ENCODE peak calls at places on chromosome 1, in five cellular contexts. S, W, B, G and Z are unnamed samples.

GRCh38 chr1:76425843-76426145 is 351.2 kb downstream of the ST6GALNAC3 start:
- DNase-seq in B (peak; percentile 0), W (no peak), G (no peak), S (no peak), Z (no peak)

GRCh38 chr1:40766560-40766959 is 17.0 kb upstream of the KCNQ4 start:
- DNase-seq in B (no peak), W (no peak), G (no peak), S (no peak), Z (no peak)

GRCh38 chr1:234675561-234675960 is 65.6 kb upstream of the IRF2BP2 start:
- DNase-seq in W (no peak), S (no peak), G (no peak), B (no peak), Z (no peak)

GRCh38 chr1:216464489-216464888 is 41.2 kb upstream of the USH2A start:
- DNase-seq in B (peak; percentile 83), W (no peak), S (no peak), G (no peak), Z (no peak)

GRCh38 chr1:35443768-35444518 is 113.3 kb downstream of the KIAA0319L start:
- DNase-seq in S (no peak), B (no peak), W (no peak), G (no peak), Z (no peak)

GRCh38 chr1:106517218-106517617 is 539.3 kb upstream of the PRMT6 start:
- DNase-seq in W (no peak), S (no peak), G (no peak), B (no peak), Z (no peak)

GRCh38 chr1:23625929-23626535 is 65.6 kb upstream of the RPL11 start:
- DNase-seq in B (no peak), S (no peak), G (no peak), W (no peak), Z (no peak)

GRCh38 chr1:3082571-3083516 is 13.8 kb downstream of the PRDM16 start:
- DNase-seq in S (no peak), G (no peak), B (no peak), W (no peak), Z (no peak)

GRCh38 chr1:210394281-210394798 is 65.6 kb downstream of the HHAT start:
- DNase-seq in G (no peak), B (peak; percentile 95), S (no peak), W (peak; percentile 55), Z (no peak)

GRCh38 chr1:87329756-87330200 is 1.1 kb downstream of the LMO4 start:
- DNase-seq in S (no peak), B (no peak), W (no peak), G (no peak), Z (no peak)

GRCh38 chr1:3015744-3016143 is 5.5 kb upstream of the ACTRT2 start:
- DNase-seq in S (no peak), G (no peak), W (peak; percentile 32), B (no peak), Z (no peak)

GRCh38 chr1:8962812-8963669 is 17.4 kb downstream of the CA6 start:
- DNase-seq in S (peak; percentile 76), B (no peak), W (no peak), G (no peak), Z (no peak)

GRCh38 chr1:155272466-155273133 is 704 bp downstream of the CLK2 start:
- DNase-seq in W (no peak), B (peak; percentile 66), S (no peak), G (no peak), Z (no peak)

GRCh38 chr1:5567839-5568238 is 424.4 kb downstream of the NPHP4 start:
- DNase-seq in S (no peak), W (no peak), B (no peak), G (no peak), Z (no peak)

GRCh38 chr1:58741689-58742553 is 41.9 kb downstream of the JUN start:
- DNase-seq in G (no peak), S (no peak), B (no peak), W (no peak), Z (no peak)

GRCh38 chr1:93708734-93709481 is 27.3 kb upstream of the BCAR3 start:
- DNase-seq in G (no peak), S (no peak), W (no peak), B (no peak), Z (no peak)

GRCh38 chr1:213135572-213135971 is 84.5 kb downstream of the RPS6KC1 start:
- DNase-seq in W (no peak), B (no peak), G (no peak), S (no peak), Z (no peak)

GRCh38 chr1:149849947-149850360 is 49.4 kb upstream of the BOLA1 start:
- DNase-seq in B (no peak), W (no peak), G (peak; percentile 3), S (no peak), Z (no peak)

GRCh38 chr1:180633092-180634045 is 1.5 kb downstream of the XPR1 start:
- DNase-seq in S (no peak), B (peak; percentile 67), G (no peak), W (no peak), Z (no peak)

GRCh38 chr1:202656057-202656456 is 54.2 kb downstream of the SYT2 start:
- DNase-seq in W (no peak), G (no peak), B (no peak), S (no peak), Z (no peak)

GRCh38 chr1:184223216-184223615 is 163.6 kb upstream of the C1orf21 start:
- DNase-seq in S (no peak), G (no peak), B (no peak), W (no peak), Z (no peak)

GRCh38 chr1:225987491-225988316 is 11.4 kb downstream of the SDE2 start:
- DNase-seq in B (peak; percentile 30), W (no peak), G (no peak), S (no peak), Z (no peak)

GRCh38 chr1:185570962-185571361 is 163.2 kb upstream of the HMCN1 start:
- DNase-seq in S (no peak), G (no peak), B (peak; percentile 48), W (no peak), Z (no peak)

DNA sequence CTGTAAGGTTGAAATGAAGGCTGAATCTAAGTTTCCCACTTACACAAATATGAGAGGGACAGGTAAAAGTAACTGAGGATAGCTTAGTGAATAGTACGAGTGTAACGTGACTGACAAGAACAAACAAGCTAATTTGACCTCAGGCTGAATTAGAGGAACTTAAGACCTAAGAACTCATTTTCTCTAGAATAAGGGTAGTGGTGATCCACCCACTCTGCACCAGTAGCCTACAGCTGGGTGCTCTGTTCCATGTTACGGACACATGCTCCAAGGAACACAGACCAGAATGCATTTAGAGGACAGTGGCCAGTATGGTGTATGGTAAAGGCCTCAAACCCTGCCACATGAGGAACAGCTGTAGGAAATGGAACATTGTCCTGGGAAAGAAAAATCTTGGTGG is 14.9 kb upstream of the TMEM9 start:
- DNase-seq in W (no peak), G (no peak), S (no peak), B (no peak), Z (no peak)
- H3K27ac ChIP-seq in W (no peak overlapping the region), G (no peak overlapping the region), S (no peak overlapping the region), B (no peak overlapping the region), Z (no peak overlapping the region)

DNA sequence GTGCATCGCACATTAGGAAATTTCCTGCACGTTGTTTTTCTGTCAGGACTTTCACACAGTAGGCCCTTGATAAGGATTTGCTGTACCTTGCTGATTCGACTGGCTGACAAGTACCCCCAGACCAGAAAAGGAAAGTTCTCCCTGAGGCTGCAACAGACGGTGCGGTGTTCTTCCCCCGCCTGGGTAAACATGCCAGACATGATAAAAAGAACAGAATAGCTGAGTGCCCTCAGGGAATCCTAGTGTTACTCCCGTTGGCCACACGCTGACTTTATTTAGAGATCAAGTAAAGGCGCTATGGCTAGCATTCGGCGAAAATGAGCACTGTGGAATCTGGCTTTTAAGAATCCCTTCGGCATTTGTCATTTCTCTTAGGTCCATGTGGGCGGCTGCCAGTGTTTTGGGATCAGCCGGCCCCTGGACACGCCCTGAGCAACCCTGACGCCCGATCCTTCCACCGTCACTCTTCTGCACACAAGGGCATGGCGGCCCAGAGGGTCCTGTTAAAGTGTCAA is 607.7 kb downstream of the KIF26B start:
- DNase-seq in S (no peak), B (no peak), W (no peak), G (no peak), Z (no peak)
- H3K27ac ChIP-seq in S (no peak overlapping the region), B (no peak overlapping the region), W (no peak overlapping the region), G (no peak overlapping the region), Z (no peak overlapping the region)

GRCh38 chr1:37448691-37449417 is 25.5 kb upstream of the ZC3H12A start:
- DNase-seq in B (peak; percentile 93), G (peak; percentile 26), S (no peak), W (no peak), Z (no peak)
- H3K27ac ChIP-seq in B (peak overlapping the region; percentile 48), G (no peak overlapping the region), S (no peak overlapping the region), W (no peak overlapping the region), Z (no peak overlapping the region)

GRCh38 chr1:152998476-152998875 is 3.1 kb upstream of the SPRR3 start:
- DNase-seq in S (no peak), G (no peak), B (no peak), W (no peak), Z (no peak)

GRCh38 chr1:153001382-153001781 is at the start of gene SPRR3:
- DNase-seq in S (no peak), W (no peak), G (no peak), B (no peak), Z (no peak)

GRCh38 chr1:152997911-152998310 is 3.6 kb upstream of the SPRR3 start:
- DNase-seq in B (no peak), G (no peak), W (no peak), S (no peak), Z (no peak)

GRCh38 chr1:153000294-153000693 is 1.3 kb upstream of the SPRR3 start:
- DNase-seq in G (no peak), S (no peak), W (no peak), B (peak; percentile 54), Z (no peak)

DNA sequence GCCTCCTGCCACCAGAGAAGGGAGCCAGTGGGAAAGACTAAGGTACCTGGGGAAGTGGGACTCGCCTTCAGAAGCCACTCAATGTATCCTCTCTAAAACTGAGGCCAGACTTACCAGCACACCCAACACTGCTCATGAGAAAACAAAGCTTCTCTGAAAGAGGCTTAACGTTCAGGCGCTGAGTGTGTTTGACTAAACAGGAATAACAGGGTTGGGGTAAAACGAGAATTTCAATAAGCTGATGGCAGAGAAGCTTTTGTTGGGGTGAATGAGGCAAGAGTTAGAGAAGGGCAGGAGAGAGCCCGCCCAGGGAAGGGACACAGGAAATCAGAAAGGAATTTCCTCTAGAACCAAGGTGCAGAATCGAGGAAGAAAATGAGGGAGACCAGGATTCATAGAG is 1.7 kb upstream of the SPRR3 start:
- DNase-seq in B (no peak), G (no peak), S (no peak), W (no peak), Z (no peak)
- H3K27ac ChIP-seq in B (no peak overlapping the region), G (no peak overlapping the region), S (no peak overlapping the region), W (no peak overlapping the region), Z (no peak overlapping the region)

GRCh38 chr1:229199261-229199850 is 71.6 kb upstream of the RAB4A start:
- DNase-seq in W (no peak), B (no peak), G (peak; percentile 63), S (no peak), Z (no peak)

GRCh38 chr1:229199892-229200291 is 71.0 kb upstream of the RAB4A start:
- DNase-seq in B (no peak), S (no peak), G (no peak), W (peak; percentile 56), Z (no peak)

GRCh38 chr1:229196404-229197224 is 74.3 kb upstream of the RAB4A start:
- DNase-seq in G (no peak), S (no peak), B (no peak), W (no peak), Z (no peak)

GRCh38 chr1:229194096-229194495 is 76.8 kb upstream of the RAB4A start:
- DNase-seq in B (no peak), S (no peak), W (no peak), G (no peak), Z (no peak)

GRCh38 chr1:229197225-229197677 is 73.7 kb upstream of the RAB4A start:
- DNase-seq in W (no peak), B (no peak), S (no peak), G (no peak), Z (no peak)
- H3K27ac ChIP-seq in W (no peak overlapping the region), B (no peak overlapping the region), S (no peak overlapping the region), G (no peak overlapping the region), Z (no peak overlapping the region)